ENCODE peak calls at places on chromosome 5, in eight cellular contexts. One of them, this sample, is unnamed.

GRCh38 chr5:169020102-169020501 is 280.8 kb downstream of the SLIT3 start:
- DNase-seq in tibial nerve: no peak
- DNase-seq in activated naive CD4-positive, alpha-beta T cell: no peak
- DNase-seq in NCI-H1694: no peak
- DNase-seq in left kidney: peak; percentile 70
- DNase-seq in sciatic nerve: no peak
- DNase-seq in ACHN: no peak
- DNase-seq in sigmoid colon: no peak
- DNase-seq in this sample: peak; percentile 30

GRCh38 chr5:88555658-88556057 is 287.0 kb upstream of the TMEM161B start:
- DNase-seq in tibial nerve: no peak
- DNase-seq in activated naive CD4-positive, alpha-beta T cell: no peak
- DNase-seq in NCI-H1694: no peak
- DNase-seq in left kidney: peak; percentile 63
- DNase-seq in sciatic nerve: no peak
- DNase-seq in ACHN: no peak
- DNase-seq in sigmoid colon: no peak
- DNase-seq in this sample: no peak

GRCh38 chr5:176676361-176676824 is 29.1 kb downstream of the TSPAN17 start:
- DNase-seq in tibial nerve: no peak
- DNase-seq in activated naive CD4-positive, alpha-beta T cell: no peak
- DNase-seq in NCI-H1694: no peak
- DNase-seq in left kidney: peak; percentile 13
- DNase-seq in sciatic nerve: no peak
- DNase-seq in ACHN: no peak
- DNase-seq in sigmoid colon: no peak
- DNase-seq in this sample: no peak

GRCh38 chr5:55927861-55928655 is 66.7 kb downstream of the IL6ST start:
- DNase-seq in tibial nerve: no peak
- DNase-seq in activated naive CD4-positive, alpha-beta T cell: no peak
- DNase-seq in NCI-H1694: no peak
- DNase-seq in left kidney: no peak
- DNase-seq in sciatic nerve: no peak
- DNase-seq in ACHN: no peak
- DNase-seq in sigmoid colon: no peak
- DNase-seq in this sample: no peak

GRCh38 chr5:173300389-173301047 is 27.7 kb downstream of the STC2 start:
- DNase-seq in tibial nerve: no peak
- DNase-seq in activated naive CD4-positive, alpha-beta T cell: no peak
- DNase-seq in NCI-H1694: no peak
- DNase-seq in left kidney: no peak
- DNase-seq in sciatic nerve: no peak
- DNase-seq in ACHN: no peak
- DNase-seq in sigmoid colon: no peak
- DNase-seq in this sample: no peak

GRCh38 chr5:132281856-132282614 is 12.2 kb upstream of the SLC22A4 start:
- DNase-seq in tibial nerve: no peak
- DNase-seq in activated naive CD4-positive, alpha-beta T cell: no peak
- DNase-seq in NCI-H1694: no peak
- DNase-seq in left kidney: no peak
- DNase-seq in sciatic nerve: no peak
- DNase-seq in ACHN: no peak
- DNase-seq in sigmoid colon: no peak
- DNase-seq in this sample: no peak

GRCh38 chr5:175728885-175729828 is 71.3 kb downstream of the HRH2 start:
- DNase-seq in tibial nerve: no peak
- DNase-seq in activated naive CD4-positive, alpha-beta T cell: no peak
- DNase-seq in NCI-H1694: no peak
- DNase-seq in left kidney: peak; percentile 76
- DNase-seq in sciatic nerve: peak; percentile 48
- DNase-seq in ACHN: no peak
- DNase-seq in sigmoid colon: peak; percentile 54
- DNase-seq in this sample: no peak

GRCh38 chr5:159324097-159324760 is 6.1 kb downstream of the IL12B start:
- DNase-seq in tibial nerve: no peak
- DNase-seq in activated naive CD4-positive, alpha-beta T cell: no peak
- DNase-seq in NCI-H1694: no peak
- DNase-seq in left kidney: no peak
- DNase-seq in sciatic nerve: no peak
- DNase-seq in ACHN: peak; percentile 86
- DNase-seq in sigmoid colon: no peak
- DNase-seq in this sample: no peak

GRCh38 chr5:130141689-130142320 is 237.5 kb downstream of the CHSY3 start:
- DNase-seq in tibial nerve: no peak
- DNase-seq in activated naive CD4-positive, alpha-beta T cell: no peak
- DNase-seq in NCI-H1694: no peak
- DNase-seq in left kidney: peak; percentile 47
- DNase-seq in sciatic nerve: no peak
- DNase-seq in ACHN: peak; percentile 42
- DNase-seq in sigmoid colon: no peak
- DNase-seq in this sample: peak; percentile 64

GRCh38 chr5:126351138-126351537 is 72.1 kb upstream of the GRAMD2B start:
- DNase-seq in tibial nerve: no peak
- DNase-seq in activated naive CD4-positive, alpha-beta T cell: no peak
- DNase-seq in NCI-H1694: no peak
- DNase-seq in left kidney: no peak
- DNase-seq in sciatic nerve: no peak
- DNase-seq in ACHN: peak; percentile 51
- DNase-seq in sigmoid colon: no peak
- DNase-seq in this sample: peak; percentile 35

GRCh38 chr5:179187229-179187678 is 127.1 kb downstream of the ZNF354C start:
- DNase-seq in tibial nerve: no peak
- DNase-seq in activated naive CD4-positive, alpha-beta T cell: no peak
- DNase-seq in NCI-H1694: no peak
- DNase-seq in left kidney: no peak
- DNase-seq in sciatic nerve: no peak
- DNase-seq in ACHN: no peak
- DNase-seq in sigmoid colon: no peak
- DNase-seq in this sample: no peak

GRCh38 chr5:113038714-113039113 is 62.1 kb downstream of the DCP2 start:
- DNase-seq in tibial nerve: no peak
- DNase-seq in activated naive CD4-positive, alpha-beta T cell: no peak
- DNase-seq in NCI-H1694: peak; percentile 25
- DNase-seq in left kidney: no peak
- DNase-seq in sciatic nerve: no peak
- DNase-seq in ACHN: no peak
- DNase-seq in sigmoid colon: no peak
- DNase-seq in this sample: peak; percentile 16

GRCh38 chr5:39024884-39025283 is 49.3 kb downstream of the RICTOR start:
- DNase-seq in tibial nerve: no peak
- DNase-seq in activated naive CD4-positive, alpha-beta T cell: no peak
- DNase-seq in NCI-H1694: no peak
- DNase-seq in left kidney: no peak
- DNase-seq in sciatic nerve: no peak
- DNase-seq in ACHN: no peak
- DNase-seq in sigmoid colon: no peak
- DNase-seq in this sample: no peak

GRCh38 chr5:58383459-58383858 is 76.4 kb downstream of the PLK2 start:
- DNase-seq in tibial nerve: no peak
- DNase-seq in activated naive CD4-positive, alpha-beta T cell: no peak
- DNase-seq in NCI-H1694: no peak
- DNase-seq in left kidney: no peak
- DNase-seq in sciatic nerve: no peak
- DNase-seq in ACHN: no peak
- DNase-seq in sigmoid colon: no peak
- DNase-seq in this sample: no peak

GRCh38 chr5:125602184-125602583 is 821.0 kb upstream of the GRAMD2B start:
- DNase-seq in tibial nerve: no peak
- DNase-seq in activated naive CD4-positive, alpha-beta T cell: no peak
- DNase-seq in NCI-H1694: no peak
- DNase-seq in left kidney: no peak
- DNase-seq in sciatic nerve: no peak
- DNase-seq in ACHN: no peak
- DNase-seq in sigmoid colon: no peak
- DNase-seq in this sample: no peak

GRCh38 chr5:141514330-141515111 is 25.6 kb downstream of the PCDHGC5 start:
- DNase-seq in tibial nerve: peak; percentile 18
- DNase-seq in activated naive CD4-positive, alpha-beta T cell: no peak
- DNase-seq in NCI-H1694: peak; percentile 81
- DNase-seq in left kidney: no peak
- DNase-seq in sciatic nerve: no peak
- DNase-seq in ACHN: peak; percentile 3
- DNase-seq in sigmoid colon: no peak
- DNase-seq in this sample: no peak

GRCh38 chr5:64977779-64978178 is 209.0 kb downstream of the CWC27 start:
- DNase-seq in tibial nerve: no peak
- DNase-seq in activated naive CD4-positive, alpha-beta T cell: no peak
- DNase-seq in NCI-H1694: no peak
- DNase-seq in left kidney: no peak
- DNase-seq in sciatic nerve: no peak
- DNase-seq in ACHN: peak; percentile 15
- DNase-seq in sigmoid colon: no peak
- DNase-seq in this sample: no peak

GRCh38 chr5:131488463-131488862 is 146.6 kb downstream of the RAPGEF6 start:
- DNase-seq in tibial nerve: no peak
- DNase-seq in activated naive CD4-positive, alpha-beta T cell: no peak
- DNase-seq in NCI-H1694: no peak
- DNase-seq in left kidney: no peak
- DNase-seq in sciatic nerve: no peak
- DNase-seq in ACHN: no peak
- DNase-seq in sigmoid colon: no peak
- DNase-seq in this sample: no peak

GRCh38 chr5:147685991-147686390 is 96.5 kb downstream of the JAKMIP2 start:
- DNase-seq in tibial nerve: no peak
- DNase-seq in activated naive CD4-positive, alpha-beta T cell: no peak
- DNase-seq in NCI-H1694: no peak
- DNase-seq in left kidney: no peak
- DNase-seq in sciatic nerve: no peak
- DNase-seq in ACHN: no peak
- DNase-seq in sigmoid colon: no peak
- DNase-seq in this sample: peak; percentile 63

GRCh38 chr5:150413176-150413901 is 629 bp upstream of the CD74 start:
- DNase-seq in tibial nerve: no peak
- DNase-seq in activated naive CD4-positive, alpha-beta T cell: no peak
- DNase-seq in NCI-H1694: no peak
- DNase-seq in left kidney: no peak
- DNase-seq in sciatic nerve: no peak
- DNase-seq in ACHN: no peak
- DNase-seq in sigmoid colon: no peak
- DNase-seq in this sample: no peak

GRCh38 chr5:52800394-52801213 is 12.9 kb downstream of the ITGA1 start:
- DNase-seq in tibial nerve: peak; percentile 50
- DNase-seq in activated naive CD4-positive, alpha-beta T cell: peak; percentile 28
- DNase-seq in NCI-H1694: no peak
- DNase-seq in left kidney: peak; percentile 85
- DNase-seq in sciatic nerve: peak; percentile 71
- DNase-seq in ACHN: peak; percentile 82
- DNase-seq in sigmoid colon: peak; percentile 84
- DNase-seq in this sample: peak; percentile 42

GRCh38 chr5:59320420-59320819 is 573.1 kb downstream of the PDE4D start:
- DNase-seq in tibial nerve: no peak
- DNase-seq in activated naive CD4-positive, alpha-beta T cell: no peak
- DNase-seq in NCI-H1694: no peak
- DNase-seq in left kidney: no peak
- DNase-seq in sciatic nerve: no peak
- DNase-seq in ACHN: no peak
- DNase-seq in sigmoid colon: no peak
- DNase-seq in this sample: no peak

This sample was measured in foreskin melanocyte.